ENCODE peak calls at places on chromosomes 2 and 18, in ten cellular contexts. One of them, this sample, is unnamed.

GRCh38 chr2:48790407-48791170 is 35.1 kb upstream of the LHCGR start:
- DNase-seq in transverse colon: no peak
- DNase-seq in K562: no peak
- DNase-seq in stomach: no peak
- DNase-seq in upper lobe of left lung: no peak
- DNase-seq in GM12892: no peak
- DNase-seq in sigmoid colon: no peak
- DNase-seq in breast epithelium: no peak
- DNase-seq in suprapubic skin: no peak
- DNase-seq in spleen: no peak
- DNase-seq in this sample: no peak

GRCh38 chr18:49677762-49678398 is 116.0 kb downstream of the LIPG start:
- DNase-seq in transverse colon: peak
- DNase-seq in GM12892: no peak
- DNase-seq in breast epithelium: no peak
- DNase-seq in stomach: no peak
- DNase-seq in spleen: no peak
- DNase-seq in upper lobe of left lung: no peak
- DNase-seq in sigmoid colon: no peak
- DNase-seq in suprapubic skin: no peak
- DNase-seq in K562: peak
- DNase-seq in this sample: no peak

GRCh38 chr2:21039979-21040467 is 3.9 kb downstream of the APOB start:
- DNase-seq in suprapubic skin: no peak
- DNase-seq in upper lobe of left lung: no peak
- DNase-seq in K562: no peak
- DNase-seq in transverse colon: no peak
- DNase-seq in sigmoid colon: no peak
- DNase-seq in stomach: no peak
- DNase-seq in spleen: no peak
- DNase-seq in breast epithelium: no peak
- DNase-seq in GM12892: no peak
- DNase-seq in this sample: no peak

GRCh38 chr18:33201509-33201926 is 239.0 kb downstream of the CCDC178 start:
- DNase-seq in suprapubic skin: no peak
- DNase-seq in upper lobe of left lung: no peak
- DNase-seq in GM12892: no peak
- DNase-seq in stomach: no peak
- DNase-seq in sigmoid colon: no peak
- DNase-seq in breast epithelium: no peak
- DNase-seq in transverse colon: peak
- DNase-seq in K562: peak
- DNase-seq in spleen: no peak
- DNase-seq in this sample: no peak

GRCh38 chr18:69948919-69949537 is 1.4 kb upstream of the CD226 start:
- DNase-seq in spleen: no peak
- DNase-seq in upper lobe of left lung: peak
- DNase-seq in stomach: peak
- DNase-seq in suprapubic skin: no peak
- DNase-seq in sigmoid colon: peak
- DNase-seq in GM12892: peak
- DNase-seq in K562: peak
- DNase-seq in transverse colon: peak
- DNase-seq in breast epithelium: no peak
- DNase-seq in this sample: peak

GRCh38 chr18:76495435-76496199 is 575 bp upstream of the ZNF516 start:
- DNase-seq in suprapubic skin: no peak
- DNase-seq in sigmoid colon: peak
- DNase-seq in transverse colon: peak
- DNase-seq in GM12892: no peak
- DNase-seq in stomach: no peak
- DNase-seq in spleen: peak
- DNase-seq in breast epithelium: no peak
- DNase-seq in upper lobe of left lung: peak
- DNase-seq in K562: no peak
- DNase-seq in this sample: no peak

GRCh38 chr2:37795938-37796337 is 124.5 kb upstream of the CDC42EP3 start:
- DNase-seq in suprapubic skin: no peak
- DNase-seq in breast epithelium: no peak
- DNase-seq in upper lobe of left lung: no peak
- DNase-seq in GM12892: no peak
- DNase-seq in spleen: no peak
- DNase-seq in K562: no peak
- DNase-seq in transverse colon: no peak
- DNase-seq in stomach: no peak
- DNase-seq in sigmoid colon: no peak
- DNase-seq in this sample: no peak

GRCh38 chr2:120262761-120263428 is 10.2 kb downstream of the RALB start:
- DNase-seq in suprapubic skin: no peak
- DNase-seq in upper lobe of left lung: no peak
- DNase-seq in breast epithelium: no peak
- DNase-seq in transverse colon: no peak
- DNase-seq in GM12892: no peak
- DNase-seq in K562: peak
- DNase-seq in spleen: no peak
- DNase-seq in sigmoid colon: no peak
- DNase-seq in stomach: no peak
- DNase-seq in this sample: no peak

GRCh38 chr2:203535784-203536590 is 886 bp upstream of the RAPH1 start:
- DNase-seq in sigmoid colon: no peak
- DNase-seq in spleen: no peak
- DNase-seq in upper lobe of left lung: no peak
- DNase-seq in transverse colon: no peak
- DNase-seq in stomach: no peak
- DNase-seq in GM12892: no peak
- DNase-seq in suprapubic skin: no peak
- DNase-seq in breast epithelium: no peak
- DNase-seq in K562: peak
- DNase-seq in this sample: no peak

GRCh38 chr2:8146329-8147048 is 535.4 kb upstream of the ID2 start:
- DNase-seq in upper lobe of left lung: no peak
- DNase-seq in breast epithelium: no peak
- DNase-seq in suprapubic skin: no peak
- DNase-seq in K562: no peak
- DNase-seq in sigmoid colon: no peak
- DNase-seq in transverse colon: peak
- DNase-seq in stomach: no peak
- DNase-seq in GM12892: no peak
- DNase-seq in spleen: no peak
- DNase-seq in this sample: no peak

GRCh38 chr2:23489471-23490400 is 104.8 kb downstream of the KLHL29 start:
- DNase-seq in GM12892: no peak
- DNase-seq in transverse colon: no peak
- DNase-seq in spleen: peak
- DNase-seq in sigmoid colon: no peak
- DNase-seq in upper lobe of left lung: no peak
- DNase-seq in K562: peak
- DNase-seq in suprapubic skin: no peak
- DNase-seq in breast epithelium: no peak
- DNase-seq in stomach: no peak
- DNase-seq in this sample: no peak

GRCh38 chr18:9712130-9712577 is 4.1 kb downstream of the RAB31 start:
- DNase-seq in GM12892: no peak
- DNase-seq in suprapubic skin: no peak
- DNase-seq in transverse colon: no peak
- DNase-seq in stomach: no peak
- DNase-seq in K562: no peak
- DNase-seq in breast epithelium: no peak
- DNase-seq in spleen: no peak
- DNase-seq in sigmoid colon: peak
- DNase-seq in upper lobe of left lung: peak
- DNase-seq in this sample: no peak

GRCh38 chr2:28360742-28361293 is 31.8 kb upstream of the FOSL2 start:
- DNase-seq in transverse colon: no peak
- DNase-seq in GM12892: no peak
- DNase-seq in sigmoid colon: peak
- DNase-seq in breast epithelium: no peak
- DNase-seq in spleen: no peak
- DNase-seq in upper lobe of left lung: peak
- DNase-seq in stomach: no peak
- DNase-seq in suprapubic skin: no peak
- DNase-seq in K562: peak
- DNase-seq in this sample: no peak

DNA sequence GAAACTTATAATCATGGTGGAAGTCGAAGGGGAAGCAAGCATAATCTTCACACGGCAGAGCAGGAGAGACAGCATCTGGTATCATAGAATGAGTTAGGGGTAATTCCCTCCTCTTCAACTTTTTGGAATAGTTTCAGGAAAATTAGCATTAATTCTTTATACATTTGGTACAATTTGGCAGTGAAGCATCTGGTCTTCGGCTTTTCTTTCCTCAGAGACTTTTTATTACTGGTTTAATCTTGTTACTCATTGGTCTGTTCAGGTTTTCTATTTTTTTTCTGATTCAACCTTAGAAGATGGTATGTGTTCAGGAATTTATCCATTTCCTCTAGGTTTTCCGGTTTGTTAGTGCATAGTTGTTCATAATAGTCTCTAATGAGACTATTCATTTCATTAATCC is 39.7 kb upstream of the ABCA12 start:
- DNase-seq in stomach: no peak
- DNase-seq in K562: no peak
- DNase-seq in transverse colon: no peak
- DNase-seq in sigmoid colon: no peak
- DNase-seq in GM12892: no peak
- DNase-seq in spleen: no peak
- DNase-seq in breast epithelium: no peak
- DNase-seq in upper lobe of left lung: no peak
- DNase-seq in suprapubic skin: no peak
- DNase-seq in this sample: no peak
- TF ChIP-seq POLR2A in stomach: no peak
- TF ChIP-seq POLR2A in K562: no peak
- TF ChIP-seq POLR2A in transverse colon: no peak
- TF ChIP-seq POLR2A in sigmoid colon: no peak
- TF ChIP-seq POLR2A in GM12892: no peak
- TF ChIP-seq POLR2A in spleen: no peak
- TF ChIP-seq POLR2A in breast epithelium: no peak
- TF ChIP-seq POLR2A in upper lobe of left lung: no peak
- TF ChIP-seq POLR2A in suprapubic skin: no peak
- TF ChIP-seq POLR2A in this sample: no peak

DNA sequence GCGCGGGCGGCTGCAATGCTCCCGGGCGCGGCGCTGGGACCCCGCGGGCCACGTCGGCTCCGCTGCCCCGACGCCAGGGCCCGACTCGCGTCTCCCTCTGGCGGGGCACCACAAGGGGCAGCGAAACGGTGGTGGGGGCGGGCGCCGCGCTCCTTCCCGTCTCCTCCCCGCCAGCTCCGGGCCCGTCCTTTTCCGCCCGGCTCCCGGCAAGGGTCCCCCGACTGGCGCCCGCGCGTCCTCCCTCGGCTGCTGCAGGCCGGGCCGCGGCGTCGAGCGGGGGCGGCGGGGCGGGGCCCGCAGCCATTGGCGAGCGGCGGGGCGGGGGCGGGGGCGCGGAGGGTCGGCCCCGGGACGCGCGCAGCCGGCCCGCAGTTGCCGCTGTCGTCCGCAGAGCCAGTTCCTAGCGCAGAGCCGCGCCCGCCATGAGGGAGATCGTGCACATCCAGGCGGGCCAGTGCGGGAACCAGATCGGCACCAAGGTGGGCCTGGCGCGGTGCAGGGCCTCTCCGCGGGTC is at the start of gene TUBB6:
- DNase-seq in upper lobe of left lung: peak
- DNase-seq in GM12892: peak
- DNase-seq in suprapubic skin: peak
- DNase-seq in stomach: peak
- DNase-seq in sigmoid colon: peak
- DNase-seq in K562: peak
- DNase-seq in spleen: peak
- DNase-seq in breast epithelium: no peak
- DNase-seq in transverse colon: peak
- DNase-seq in this sample: peak
- TF ChIP-seq POLR2AphosphoS5 in upper lobe of left lung: peak
- TF ChIP-seq POLR2AphosphoS5 in GM12892: peak
- TF ChIP-seq POLR2AphosphoS5 in suprapubic skin: no peak
- TF ChIP-seq POLR2AphosphoS5 in stomach: peak
- TF ChIP-seq POLR2AphosphoS5 in sigmoid colon: peak
- TF ChIP-seq POLR2AphosphoS5 in K562: peak
- TF ChIP-seq POLR2AphosphoS5 in spleen: peak
- TF ChIP-seq POLR2AphosphoS5 in breast epithelium: no peak
- TF ChIP-seq POLR2AphosphoS5 in transverse colon: peak
- TF ChIP-seq POLR2AphosphoS5 in this sample: peak

GRCh38 chr2:70094978-70095832 is 7.9 kb downstream of the PCBP1 start:
- DNase-seq in stomach: peak
- DNase-seq in upper lobe of left lung: peak
- DNase-seq in transverse colon: peak
- DNase-seq in sigmoid colon: peak
- DNase-seq in spleen: peak
- DNase-seq in GM12892: peak
- DNase-seq in suprapubic skin: no peak
- DNase-seq in K562: no peak
- DNase-seq in breast epithelium: peak
- DNase-seq in this sample: no peak
- TF ChIP-seq POLR2A in stomach: no peak
- TF ChIP-seq POLR2A in upper lobe of left lung: no peak
- TF ChIP-seq POLR2A in transverse colon: peak
- TF ChIP-seq POLR2A in sigmoid colon: no peak
- TF ChIP-seq POLR2A in spleen: peak
- TF ChIP-seq POLR2A in GM12892: peak
- TF ChIP-seq POLR2A in suprapubic skin: peak
- TF ChIP-seq POLR2A in K562: no peak
- TF ChIP-seq POLR2A in breast epithelium: peak
- TF ChIP-seq POLR2A in this sample: peak

DNA sequence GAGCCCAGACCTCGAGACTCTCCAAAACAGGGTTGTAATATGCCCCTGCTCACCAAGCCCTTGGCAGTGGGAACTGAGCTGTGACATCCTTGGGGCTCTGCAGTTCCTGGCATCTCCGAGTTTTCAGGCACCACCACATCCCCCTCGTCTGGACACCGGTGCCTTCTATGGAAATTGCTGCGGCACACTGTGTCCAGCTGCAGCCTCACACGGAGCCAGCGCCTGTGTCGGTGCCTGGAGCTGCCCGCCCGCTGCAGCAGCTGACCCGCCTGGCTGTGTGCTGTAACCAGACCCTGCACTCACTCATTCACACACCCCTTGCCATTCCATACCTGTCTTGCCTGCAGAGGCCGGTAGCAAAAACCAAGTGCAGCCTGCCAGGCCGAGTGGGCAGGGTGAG is 11.8 kb downstream of the IWS1 start:
- DNase-seq in spleen: no peak
- DNase-seq in sigmoid colon: no peak
- DNase-seq in upper lobe of left lung: no peak
- DNase-seq in stomach: no peak
- DNase-seq in transverse colon: no peak
- DNase-seq in GM12892: no peak
- DNase-seq in breast epithelium: no peak
- DNase-seq in suprapubic skin: no peak
- DNase-seq in K562: no peak
- DNase-seq in this sample: no peak
- TF ChIP-seq POLR2AphosphoS5 in spleen: peak
- TF ChIP-seq POLR2AphosphoS5 in sigmoid colon: no peak
- TF ChIP-seq POLR2AphosphoS5 in upper lobe of left lung: no peak
- TF ChIP-seq POLR2AphosphoS5 in stomach: no peak
- TF ChIP-seq POLR2AphosphoS5 in transverse colon: no peak
- TF ChIP-seq POLR2AphosphoS5 in GM12892: no peak
- TF ChIP-seq POLR2AphosphoS5 in breast epithelium: no peak
- TF ChIP-seq POLR2AphosphoS5 in suprapubic skin: no peak
- TF ChIP-seq POLR2AphosphoS5 in K562: no peak
- TF ChIP-seq POLR2AphosphoS5 in this sample: no peak

GRCh38 chr2:240232961-240233890 is 92.8 kb upstream of the OTOS start:
- DNase-seq in K562: peak
- DNase-seq in breast epithelium: peak
- DNase-seq in spleen: peak
- DNase-seq in sigmoid colon: peak
- DNase-seq in stomach: peak
- DNase-seq in upper lobe of left lung: peak
- DNase-seq in suprapubic skin: peak
- DNase-seq in transverse colon: peak
- DNase-seq in GM12892: peak
- DNase-seq in this sample: peak
- TF ChIP-seq POLR2A in K562: no peak
- TF ChIP-seq POLR2A in breast epithelium: no peak
- TF ChIP-seq POLR2A in spleen: no peak
- TF ChIP-seq POLR2A in sigmoid colon: no peak
- TF ChIP-seq POLR2A in stomach: no peak
- TF ChIP-seq POLR2A in upper lobe of left lung: no peak
- TF ChIP-seq POLR2A in suprapubic skin: no peak
- TF ChIP-seq POLR2A in transverse colon: no peak
- TF ChIP-seq POLR2A in GM12892: no peak
- TF ChIP-seq POLR2A in this sample: no peak

This sample was measured in GM12891.